ENCODE peak calls at places on chromosomes 1 and 21, in four cellular contexts. T is H9, P is glutamatergic neuron, G is fibroblast of the aortic adventitia. V is an unnamed sample.
A peak's percentile ranks its signal among the peaks of the same experiment; 100 is the strongest.

GRCh38 chr1:46643368-46643775 is 24.8 kb downstream of the ATPAF1 start:
- DNase-seq in T (no peak), P (no peak), G (peak; percentile 75), V (peak; percentile 76)

GRCh38 chr1:110677016-110677415 is 2.3 kb upstream of the KCNA3 start:
- DNase-seq in T (no peak), P (no peak), G (no peak), V (no peak)

GRCh38 chr1:192488058-192488457 is 87.5 kb upstream of the RGS1 start:
- DNase-seq in T (no peak), P (no peak), G (no peak), V (no peak)

GRCh38 chr1:11198257-11198656 is 9.1 kb downstream of the ANGPTL7 start:
- DNase-seq in T (no peak), P (no peak), G (no peak), V (no peak)

GRCh38 chr21:31363720-31364119 is 19.7 kb upstream of the TIAM1 start:
- DNase-seq in T (no peak), P (no peak), G (no peak), V (no peak)

GRCh38 chr1:223216482-223217205 is 73.6 kb upstream of the TLR5 start:
- DNase-seq in T (peak; percentile 19), P (no peak), G (no peak), V (no peak)

GRCh38 chr1:108121361-108122143 is 78.6 kb downstream of the SLC25A24 start:
- DNase-seq in T (peak; percentile 91), P (peak; percentile 34), G (no peak), V (no peak)

GRCh38 chr21:33070921-33071877 is 1.3 kb downstream of the OLIG1 start:
- DNase-seq in T (peak; percentile 55), P (peak; percentile 56), G (no peak), V (no peak)

GRCh38 chr1:180951881-180952656 is 39.4 kb downstream of the KIAA1614 start:
- DNase-seq in T (no peak), P (no peak), G (no peak), V (no peak)

GRCh38 chr1:94591791-94592565 is 50.4 kb upstream of the F3 start:
- DNase-seq in T (no peak), P (no peak), G (no peak), V (no peak)

GRCh38 chr1:172343246-172344099 is 77.0 kb upstream of the C1orf105 start:
- DNase-seq in T (no peak), P (no peak), G (peak; percentile 94), V (peak; percentile 70)

GRCh38 chr1:227417622-227418245 is 99.4 kb upstream of the CDC42BPA start:
- DNase-seq in T (no peak), P (no peak), G (no peak), V (no peak)

GRCh38 chr1:2591233-2591580 is 4.6 kb downstream of the PRXL2B start:
- DNase-seq in T (no peak), P (no peak), G (no peak), V (no peak)

GRCh38 chr1:33130297-33130696 is 49.3 kb downstream of the AZIN2 start:
- DNase-seq in T (no peak), P (no peak), G (no peak), V (no peak)

GRCh38 chr1:160837558-160838205 is 25.0 kb downstream of the CD244 start:
- DNase-seq in T (no peak), P (no peak), G (no peak), V (no peak)

GRCh38 chr1:7899741-7900140 is 40.9 kb downstream of the TNFRSF9 start:
- DNase-seq in T (no peak), P (no peak), G (peak; percentile 34), V (no peak)

GRCh38 chr21:42887321-42887720 is 5.8 kb upstream of the NDUFV3 start:
- DNase-seq in T (no peak), P (no peak), G (no peak), V (no peak)

GRCh38 chr21:42892582-42892930 is 553 bp upstream of the NDUFV3 start:
- DNase-seq in T (no peak), P (no peak), G (no peak), V (no peak)

GRCh38 chr21:42892931-42893660 is at the start of gene NDUFV3:
- DNase-seq in T (peak; percentile 99), P (peak; percentile 100), G (peak; percentile 96), V (peak; percentile 93)
- TF ChIP-seq CTCF in T (no peak), P (no peak), G (no peak), V (no peak)

DNA sequence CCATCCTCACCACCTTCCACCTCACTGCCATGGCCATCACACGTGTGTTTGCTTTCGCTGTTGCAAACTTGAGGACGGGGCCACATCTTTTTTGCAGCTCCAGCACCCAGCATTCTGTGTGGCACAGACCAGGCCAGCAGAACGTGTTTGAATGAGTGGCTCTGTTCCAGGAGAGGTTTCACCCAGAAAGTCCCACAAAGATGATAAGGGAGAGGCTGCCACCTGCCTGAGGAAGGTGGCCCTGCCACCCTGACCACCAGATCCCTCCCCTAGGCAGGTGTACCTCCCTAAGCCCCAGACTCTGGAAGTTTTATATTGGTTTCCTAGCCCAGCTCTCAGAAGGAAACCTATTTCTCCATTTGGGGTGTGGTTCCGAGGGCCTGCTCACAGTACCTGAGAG is 252.1 kb downstream of the KAZN start:
- DNase-seq in T (no peak), P (no peak), G (no peak), V (no peak)
- TF ChIP-seq CTCF in T (peak; percentile 55), P (no peak), G (no peak), V (peak; percentile 12)

GRCh38 chr1:106189780-106190179 is 866.7 kb upstream of the PRMT6 start:
- DNase-seq in T (no peak), P (no peak), G (no peak), V (no peak)
- TF ChIP-seq CTCF in T (peak; percentile 35), P (no peak), G (no peak), V (no peak)

GRCh38 chr21:45954271-45954670 is 27.3 kb upstream of the COL6A1 start:
- DNase-seq in T (peak; percentile 61), P (no peak), G (peak; percentile 79), V (no peak)
- TF ChIP-seq CTCF in T (peak; percentile 40), P (no peak), G (peak; percentile 75), V (peak; percentile 54)

DNA sequence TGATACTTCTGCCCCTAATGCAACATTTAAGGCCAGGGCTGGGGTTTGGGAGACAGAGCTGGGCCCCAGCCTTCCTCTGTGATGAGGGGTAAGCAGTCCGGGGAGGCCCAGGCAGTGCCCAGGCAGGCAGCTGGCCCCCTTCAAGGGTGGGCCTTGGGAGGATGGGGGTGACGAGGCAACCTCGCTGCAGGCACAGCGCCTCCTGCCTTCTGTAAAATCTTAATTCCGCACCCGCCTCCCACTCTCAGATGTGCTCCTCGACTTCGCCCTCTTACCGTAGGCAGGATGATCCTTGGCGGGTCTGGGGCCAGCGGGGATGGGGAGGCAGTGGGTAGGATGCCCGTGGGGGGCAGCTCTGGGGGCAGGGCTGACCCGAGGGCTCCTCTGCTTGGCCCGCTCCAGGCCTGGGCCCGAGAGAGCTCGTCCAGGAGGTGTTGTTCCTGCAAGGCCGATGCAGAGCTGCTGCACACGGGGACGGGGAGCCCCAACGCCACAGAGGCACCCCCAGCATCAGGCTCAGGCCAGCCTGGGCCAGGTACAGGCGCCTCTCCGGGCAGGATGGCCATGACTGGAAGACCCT is 9.1 kb downstream of the C21orf58 start:
- DNase-seq in T (no peak), P (no peak), G (no peak), V (no peak)
- TF ChIP-seq CTCF in T (peak; percentile 38), P (no peak), G (no peak), V (no peak)

DNA sequence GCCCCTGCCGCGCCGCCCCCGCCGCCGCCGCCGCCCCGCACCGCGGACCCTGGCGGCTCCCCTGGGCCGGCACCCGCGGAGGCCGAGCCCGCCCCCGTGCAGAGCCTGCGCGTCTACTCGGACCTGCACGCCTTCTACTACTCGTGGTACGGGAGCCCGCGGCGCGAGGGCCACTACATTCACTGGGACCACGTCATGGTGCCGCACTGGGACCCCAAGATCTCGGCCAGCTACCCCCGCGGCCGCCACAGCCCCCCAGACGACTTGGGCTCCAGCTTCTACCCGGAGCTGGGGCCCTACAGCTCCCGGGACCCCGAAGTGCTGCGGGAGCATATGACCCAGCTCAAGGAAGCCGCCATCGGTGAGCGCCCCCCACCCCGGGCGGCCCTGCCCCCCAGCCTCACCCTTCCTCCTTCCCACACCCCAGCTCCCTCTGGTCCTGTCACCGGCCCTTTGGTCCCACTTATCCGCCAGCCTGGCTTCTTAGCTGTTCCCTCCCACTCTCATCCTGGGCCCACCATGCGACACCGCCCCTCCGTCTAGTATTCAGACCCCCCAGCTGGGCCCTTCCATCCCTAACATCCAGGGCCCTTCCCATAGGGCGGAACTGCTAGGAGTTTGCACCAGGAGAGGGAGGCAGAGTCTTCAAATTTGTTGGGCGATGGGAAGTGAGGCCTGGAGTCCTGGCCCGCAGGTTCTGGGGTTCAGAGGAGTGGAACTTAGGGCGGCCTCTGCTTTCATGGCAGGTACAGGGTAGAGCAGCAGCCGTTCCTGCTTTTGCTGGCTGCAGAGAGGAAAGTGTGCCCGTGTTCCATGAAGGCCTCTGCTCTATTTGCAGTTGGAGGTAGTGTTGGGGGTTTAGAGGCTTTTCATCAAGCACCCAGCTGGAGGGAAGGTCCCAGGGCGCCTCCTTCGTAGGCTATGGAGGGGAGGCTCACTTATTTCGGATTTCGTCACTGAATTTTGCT is 1.0 kb downstream of the MANEAL start:
- DNase-seq in T (no peak), P (peak; percentile 43), G (no peak), V (no peak)
- TF ChIP-seq CTCF in T (no peak), P (no peak), G (no peak), V (no peak)

GRCh38 chr1:152537496-152537895 is 23.2 kb downstream of the CRCT1 start:
- DNase-seq in T (no peak), P (no peak), G (no peak), V (no peak)

GRCh38 chr1:152535774-152536173 is 21.5 kb downstream of the CRCT1 start:
- DNase-seq in T (no peak), P (no peak), G (no peak), V (no peak)

GRCh38 chr1:152533327-152533938 is 19.2 kb downstream of the CRCT1 start:
- DNase-seq in T (no peak), P (peak; percentile 81), G (peak; percentile 23), V (no peak)
- TF ChIP-seq CTCF in T (peak; percentile 40), P (peak; percentile 76), G (peak; percentile 65), V (peak; percentile 50)

DNA sequence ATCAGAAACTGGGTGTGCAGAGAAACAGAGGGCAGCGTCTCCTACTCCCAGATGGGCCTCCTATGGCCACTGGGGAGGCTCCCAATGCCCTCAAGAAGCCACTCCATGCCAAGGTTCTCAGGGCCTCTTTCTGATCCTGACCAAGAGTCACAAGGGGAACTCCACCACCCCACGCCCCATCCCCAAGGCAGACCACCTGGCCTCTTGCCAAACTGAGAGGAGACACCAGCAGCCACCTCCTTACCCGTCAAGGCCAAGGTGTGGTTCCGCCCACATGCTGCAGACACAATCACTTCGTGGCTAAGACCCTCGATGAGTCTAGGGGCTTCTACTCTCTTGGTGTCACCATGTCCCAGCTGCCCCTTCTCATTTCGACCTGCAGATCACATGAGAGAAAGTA is 17.0 kb downstream of the RCC2 start:
- DNase-seq in T (no peak), P (no peak), G (no peak), V (no peak)
- TF ChIP-seq CTCF in T (no peak), P (no peak), G (no peak), V (no peak)

V was measured in AG09319.